ENCODE peak calls at places on chromosomes 7 and 10, in eight cellular contexts. J is GM12865; W is activated naive CD4-positive, alpha-beta T cell; G is T1000; C is prostate gland; M is left ventricle myocardium inferior; V is kidney tubule cell; D is activated effector memory CD4-positive, alpha-beta T cell treated with Interleukin-2 at 50 U/mL for 16 hours. Q is an unnamed sample.
A peak's percentile ranks its signal among the peaks of the same experiment; 100 is the strongest.

GRCh38 chr7:76427635-76428034 is 2.9 kb downstream of the ZP3 start:
- DNase-seq in J (no peak), W (no peak), G (no peak), C (no peak), M (no peak), V (no peak), D (no peak), Q (no peak)

GRCh38 chr10:48470893-48471805 is 133.7 kb downstream of the ARHGAP22 start:
- DNase-seq in J (no peak), W (no peak), G (no peak), C (no peak), M (no peak), V (no peak), D (no peak), Q (no peak)

GRCh38 chr7:157125376-157126223 is 13.1 kb upstream of the UBE3C start:
- DNase-seq in J (no peak), W (no peak), G (no peak), C (no peak), M (no peak), V (no peak), D (no peak), Q (no peak)

GRCh38 chr10:64091889-64092288 is 570.7 kb downstream of the REEP3 start:
- DNase-seq in J (peak; percentile 19), W (no peak), G (no peak), C (no peak), M (no peak), V (peak; percentile 56), D (no peak), Q (no peak)

GRCh38 chr7:7228472-7228871 is 46.1 kb downstream of the C1GALT1 start:
- DNase-seq in J (no peak), W (no peak), G (no peak), C (no peak), M (no peak), V (no peak), D (no peak), Q (no peak)

GRCh38 chr10:118960166-118961090 is 69.1 kb upstream of the NANOS1 start:
- DNase-seq in J (no peak), W (no peak), G (no peak), C (no peak), M (no peak), V (no peak), D (no peak), Q (no peak)

GRCh38 chr7:46747222-46747621 is 826.1 kb upstream of the IGFBP3 start:
- DNase-seq in J (peak; percentile 59), W (no peak), G (no peak), C (no peak), M (no peak), V (peak; percentile 96), D (no peak), Q (no peak)

GRCh38 chr7:3000566-3000965 is 43.1 kb downstream of the CARD11 start:
- DNase-seq in J (no peak), W (no peak), G (no peak), C (no peak), M (no peak), V (no peak), D (no peak), Q (no peak)

GRCh38 chr10:78028438-78029293 is 649 bp downstream of the POLR3A start:
- DNase-seq in J (peak; percentile 42), W (peak; percentile 31), G (no peak), C (no peak), M (no peak), V (peak; percentile 34), D (peak; percentile 8), Q (no peak)

GRCh38 chr7:105519353-105519752 is 2.7 kb downstream of the PUS7 start:
- DNase-seq in J (no peak), W (no peak), G (no peak), C (no peak), M (no peak), V (peak; percentile 6), D (no peak), Q (no peak)

GRCh38 chr7:30924624-30925023 is 13.0 kb downstream of the AQP1 start:
- DNase-seq in J (no peak), W (no peak), G (no peak), C (no peak), M (peak; percentile 4), V (no peak), D (no peak), Q (no peak)

GRCh38 chr10:29691564-29692064 is 56.8 kb upstream of the SVIL start:
- DNase-seq in J (no peak), W (no peak), G (peak; percentile 34), C (no peak), M (no peak), V (peak; percentile 34), D (no peak), Q (no peak)

GRCh38 chr7:151829707-151830106 is 47.2 kb downstream of the PRKAG2 start:
- DNase-seq in J (no peak), W (no peak), G (no peak), C (no peak), M (no peak), V (no peak), D (no peak), Q (no peak)